ENCODE peak calls at places on chromosomes 7 and 10, in four cellular contexts. F, P, Z and D are unnamed samples.
A peak's percentile ranks its signal among the peaks of the same experiment; 100 is the strongest.

GRCh38 chr7:98106647-98107312 is at the start of gene LMTK2:
- DNase-seq in Z (peak; percentile 93), P (peak; percentile 95), F (peak; percentile 82), D (peak; percentile 93)

GRCh38 chr7:116802784-116803183 is 59.6 kb upstream of the CAPZA2 start:
- DNase-seq in P (peak; percentile 80), Z (peak; percentile 18), F (no peak), D (peak; percentile 61)

GRCh38 chr10:34495938-34496337 is 319.2 kb downstream of the PARD3 start:
- DNase-seq in F (no peak), P (no peak), Z (no peak), D (no peak)

GRCh38 chr7:100866721-100867039 is 507 bp upstream of the TRIP6 start:
- DNase-seq in Z (no peak), F (no peak), P (no peak), D (no peak)

GRCh38 chr7:129263168-129263567 is 38.3 kb downstream of the AHCYL2 start:
- DNase-seq in F (no peak), Z (no peak), P (peak; percentile 11), D (no peak)

GRCh38 chr10:34295142-34295548 is 520.0 kb downstream of the PARD3 start:
- DNase-seq in F (no peak), Z (no peak), P (no peak), D (no peak)

GRCh38 chr10:80477-81105 is 31.5 kb upstream of the TUBB8 start:
- DNase-seq in F (no peak), P (no peak), Z (no peak), D (no peak)

GRCh38 chr7:130901209-130901783 is 167.3 kb upstream of the KLF14 start:
- DNase-seq in P (peak; percentile 75), Z (no peak), F (peak; percentile 39), D (peak; percentile 64)